ENCODE peak calls at places on chromosome 5, in eight cellular contexts. D is PC-3, I is endodermal cell, X is D721Med, R is cardiac fibroblast, G is thyroid gland, U is A549, J is upper lobe of right lung. P is an unnamed sample.

GRCh38 chr5:102930244-102930643 is 175.1 kb downstream of the PAM start:
- DNase-seq in G (no peak), X (no peak), J (no peak), R (no peak), I (no peak), D (no peak), U (no peak), P (no peak)

GRCh38 chr5:87850843-87851242 is 417.8 kb downstream of the TMEM161B start:
- DNase-seq in G (no peak), J (no peak), I (no peak), X (no peak), U (no peak), R (no peak), D (peak), P (no peak)

GRCh38 chr5:107674655-107675054 is 3.9 kb upstream of the EFNA5 start:
- DNase-seq in U (no peak), I (no peak), J (no peak), R (peak), D (peak), X (no peak), G (no peak), P (no peak)

GRCh38 chr5:168286386-168286785 is 5.1 kb upstream of the WWC1 start:
- DNase-seq in X (no peak), G (no peak), U (no peak), R (no peak), J (no peak), D (no peak), I (peak), P (peak)

GRCh38 chr5:87122171-87122977 is 145.3 kb upstream of the RASA1 start:
- DNase-seq in R (no peak), U (no peak), I (no peak), D (no peak), J (no peak), X (no peak), G (no peak), P (no peak)

GRCh38 chr5:72126796-72127195 is 19.5 kb downstream of the MAP1B start:
- DNase-seq in D (no peak), J (no peak), R (no peak), X (no peak), I (no peak), U (no peak), G (no peak), P (no peak)

GRCh38 chr5:142569905-142570304 is 116.0 kb downstream of the FGF1 start:
- DNase-seq in X (no peak), R (no peak), U (no peak), J (no peak), D (no peak), I (no peak), G (no peak), P (no peak)

GRCh38 chr5:132807163-132807838 is 5.8 kb upstream of the SOWAHA start:
- DNase-seq in J (no peak), X (no peak), G (no peak), I (peak), R (no peak), U (peak), D (no peak), P (no peak)

GRCh38 chr5:160458971-160459800 is 37.5 kb downstream of the PTTG1 start:
- DNase-seq in G (no peak), U (no peak), D (no peak), J (no peak), R (no peak), X (no peak), I (no peak), P (peak)

DNA sequence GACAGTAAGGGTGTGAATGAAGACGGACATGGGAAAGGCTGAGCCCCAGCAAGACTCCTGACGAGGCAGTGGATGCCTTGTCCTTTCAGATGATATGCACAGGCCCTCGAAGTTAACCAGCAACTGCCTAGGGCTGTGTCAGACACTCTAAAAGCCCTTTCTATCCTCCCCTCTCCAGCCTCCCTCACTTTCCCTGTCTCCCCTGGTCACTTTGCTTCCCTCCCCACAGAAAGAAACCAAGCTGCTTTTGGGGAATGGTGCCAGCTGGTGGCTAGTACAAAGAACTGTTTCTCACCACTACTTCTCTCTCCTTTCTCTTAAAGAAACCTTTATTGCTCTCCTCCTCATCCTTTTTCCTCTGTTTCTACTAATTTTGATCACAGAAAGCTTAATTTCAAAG is 21.4 kb downstream of the LHFPL2 start:
- DNase-seq in X (no peak), R (peak), G (no peak), J (no peak), D (peak), U (peak), I (peak), P (no peak)
- TF ChIP-seq CTCF in X (peak), R (peak), G (no peak), J (peak), D (peak), U (peak), I (peak), P (no peak)

GRCh38 chr5:138536665-138537315 is 6.2 kb downstream of the ETF1 start:
- DNase-seq in D (no peak), R (peak), J (no peak), U (peak), I (peak), X (no peak), G (no peak), P (no peak)
- TF ChIP-seq CTCF in D (peak), R (peak), J (peak), U (peak), I (peak), X (peak), G (no peak), P (peak)

GRCh38 chr5:109903061-109903460 is 213.3 kb downstream of the MAN2A1 start:
- DNase-seq in I (no peak), D (no peak), X (no peak), U (no peak), R (no peak), J (no peak), G (no peak), P (no peak)

GRCh38 chr5:109898547-109899544 is 209.1 kb downstream of the MAN2A1 start:
- DNase-seq in D (no peak), G (no peak), I (no peak), X (no peak), R (no peak), U (no peak), J (no peak), P (no peak)

GRCh38 chr5:109900911-109901627 is 211.3 kb downstream of the MAN2A1 start:
- DNase-seq in I (no peak), U (peak), J (no peak), X (no peak), R (no peak), G (no peak), D (peak), P (no peak)

GRCh38 chr5:109900453-109900852 is 210.7 kb downstream of the MAN2A1 start:
- DNase-seq in D (no peak), I (no peak), R (no peak), J (no peak), X (no peak), U (no peak), G (no peak), P (no peak)

GRCh38 chr5:109901628-109901981 is 211.9 kb downstream of the MAN2A1 start:
- DNase-seq in R (no peak), J (no peak), G (no peak), U (no peak), I (no peak), D (peak), X (no peak), P (no peak)
- TF ChIP-seq CTCF in R (no peak), J (no peak), G (no peak), U (no peak), I (no peak), D (no peak), X (no peak), P (no peak)

DNA sequence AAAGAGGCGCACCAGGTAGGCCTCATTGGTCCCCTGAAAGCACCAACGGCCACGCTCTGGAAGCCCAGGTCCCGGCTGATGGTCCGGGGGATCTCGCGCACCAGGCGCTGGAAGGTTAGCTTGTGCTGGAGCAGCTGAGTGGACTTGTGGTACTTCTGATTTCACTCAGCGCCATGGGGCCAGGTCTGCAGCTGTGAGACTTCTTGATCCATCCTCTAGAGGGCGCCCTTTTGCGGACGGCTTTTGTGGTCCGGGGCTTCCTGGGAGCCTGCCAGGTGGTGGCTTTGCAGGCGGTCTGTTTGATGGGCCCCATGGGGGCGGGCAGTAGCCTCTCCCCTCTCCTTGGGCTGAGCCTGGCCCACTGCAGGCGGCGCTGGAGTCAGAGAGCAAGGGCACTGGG is 10.4 kb downstream of the TAF11L12 start:
- DNase-seq in U (no peak), I (peak), R (no peak), X (no peak), J (no peak), D (no peak), G (no peak), P (peak)
- TF ChIP-seq CTCF in U (peak), I (peak), R (no peak), X (no peak), J (no peak), D (peak), G (no peak), P (no peak)

DNA sequence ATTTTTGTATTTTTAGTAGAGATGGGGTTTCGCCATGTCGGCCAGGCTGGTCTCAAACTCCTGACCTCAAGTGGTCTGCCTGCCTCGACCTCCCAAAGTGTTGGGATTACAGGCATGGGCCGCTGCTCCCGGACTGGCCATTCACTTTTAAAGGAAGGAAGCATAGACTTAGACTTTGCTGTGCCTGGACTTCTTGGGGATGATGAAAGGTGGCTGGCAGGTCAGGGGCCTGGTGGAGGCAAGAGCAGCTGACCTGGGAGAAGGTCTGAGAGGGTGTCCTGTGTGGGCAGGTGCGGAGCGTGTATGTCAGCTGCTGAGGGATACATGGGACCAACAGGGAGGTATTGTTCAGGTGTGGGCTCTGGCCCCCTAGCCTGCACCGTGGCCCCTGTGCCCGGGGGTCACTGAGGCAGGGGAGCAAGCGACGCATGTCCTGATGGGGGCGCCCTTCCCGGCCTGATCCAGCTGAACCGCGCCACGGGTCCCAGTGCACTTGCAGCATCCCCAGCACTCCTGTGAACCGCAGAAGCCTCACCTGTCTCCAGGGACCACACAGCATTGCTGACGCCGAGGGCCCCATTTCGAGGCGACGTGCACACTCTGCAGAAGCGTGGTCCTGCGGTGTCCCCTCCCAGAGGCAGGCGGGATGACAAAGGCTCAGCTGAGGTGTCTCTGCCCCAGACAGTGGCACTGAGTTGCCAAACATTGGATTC is 23.1 kb downstream of the NDUFS6 start:
- DNase-seq in G (no peak), X (no peak), R (no peak), J (no peak), I (no peak), U (no peak), D (no peak), P (no peak)
- TF ChIP-seq CTCF in G (no peak), X (no peak), R (no peak), J (no peak), I (peak), U (no peak), D (peak), P (no peak)

GRCh38 chr5:178222292-178222691 is 10.3 kb downstream of the PHYKPL start:
- DNase-seq in G (no peak), U (no peak), J (no peak), I (no peak), R (no peak), D (no peak), X (no peak), P (no peak)

GRCh38 chr5:178224403-178224802 is 8.2 kb downstream of the PHYKPL start:
- DNase-seq in J (no peak), I (no peak), U (no peak), G (no peak), R (no peak), D (no peak), X (no peak), P (no peak)

GRCh38 chr5:178223828-178224335 is 8.7 kb downstream of the PHYKPL start:
- DNase-seq in U (no peak), D (no peak), X (no peak), I (peak), J (no peak), G (peak), R (no peak), P (no peak)

GRCh38 chr5:178221857-178222256 is 10.7 kb downstream of the PHYKPL start:
- DNase-seq in D (no peak), R (no peak), U (no peak), G (no peak), J (no peak), I (no peak), X (no peak), P (no peak)

DNA sequence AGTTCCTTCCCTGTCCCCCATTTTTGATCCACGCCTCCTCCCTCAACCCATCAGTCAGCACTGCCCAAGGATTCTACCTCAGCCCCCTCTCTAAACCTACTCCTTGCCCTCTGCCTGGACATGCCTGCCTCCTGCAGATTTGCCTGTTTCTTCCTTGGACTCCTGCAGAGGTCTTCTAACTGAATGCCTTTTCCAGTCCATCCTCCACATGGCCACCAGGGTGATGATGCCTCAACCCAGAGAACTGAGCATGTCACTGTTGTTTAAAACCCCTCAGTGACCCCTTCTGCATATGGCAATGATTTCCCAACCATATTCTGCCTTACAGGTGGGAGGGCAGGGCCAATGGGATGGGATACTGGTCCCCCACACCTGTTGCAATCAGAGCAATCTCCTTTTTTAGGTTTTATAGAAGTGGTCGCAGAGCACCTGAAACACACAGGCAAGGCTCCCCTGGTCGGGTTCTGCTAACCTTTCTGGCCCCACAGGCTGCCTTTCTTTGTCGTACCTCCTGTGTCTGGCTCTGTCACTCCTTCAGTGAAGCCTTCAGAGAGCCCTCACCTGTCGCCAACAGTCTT is 9.3 kb downstream of the PHYKPL start:
- DNase-seq in I (peak), J (no peak), X (no peak), D (no peak), G (no peak), R (no peak), U (no peak), P (no peak)
- TF ChIP-seq CTCF in I (peak), J (no peak), X (no peak), D (no peak), G (no peak), R (peak), U (no peak), P (no peak)

GRCh38 chr5:149264432-149265069 is 7.1 kb upstream of the AFAP1L1 start:
- DNase-seq in U (no peak), X (no peak), J (no peak), I (peak), G (no peak), R (no peak), D (peak), P (no peak)
- TF ChIP-seq CTCF in U (no peak), X (peak), J (peak), I (peak), G (no peak), R (peak), D (peak), P (no peak)

GRCh38 chr5:1006656-1007071 is 1.9 kb upstream of the NKD2 start:
- DNase-seq in J (peak), U (no peak), R (no peak), X (no peak), G (peak), D (no peak), I (peak), P (no peak)

GRCh38 chr5:1008451-1009358 is at the start of gene NKD2:
- DNase-seq in J (peak), D (peak), I (peak), R (no peak), G (peak), X (peak), U (peak), P (peak)

GRCh38 chr5:1005904-1006655 is 2.5 kb upstream of the NKD2 start:
- DNase-seq in X (no peak), U (no peak), I (peak), R (no peak), J (peak), G (peak), D (no peak), P (no peak)

GRCh38 chr5:1007681-1008450 is 736 bp upstream of the NKD2 start:
- DNase-seq in J (no peak), R (no peak), I (peak), U (no peak), D (no peak), X (no peak), G (peak), P (no peak)

DNA sequence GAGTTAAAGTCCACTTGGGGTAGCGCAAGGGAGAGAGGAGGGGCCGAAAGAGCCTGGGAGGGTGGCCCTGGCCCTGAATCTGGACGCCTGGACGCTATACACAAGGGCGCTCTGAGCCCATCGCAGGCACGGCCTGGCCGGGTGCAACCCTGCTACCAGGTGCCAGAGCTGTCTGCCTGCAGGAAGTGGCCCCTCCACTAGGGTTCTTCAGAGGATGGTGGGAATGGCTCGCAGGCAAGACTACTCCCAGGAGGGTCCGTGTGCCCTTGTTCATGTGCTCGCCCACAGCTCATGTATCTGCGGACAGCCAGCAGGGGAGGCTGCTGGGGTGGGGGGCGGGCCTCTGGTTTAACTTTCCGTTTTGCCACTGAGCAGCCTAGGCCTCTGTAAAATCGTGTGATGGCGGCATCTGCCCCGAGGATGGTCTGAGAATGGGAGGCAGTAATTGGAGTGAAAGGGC is 1.4 kb upstream of the NKD2 start:
- DNase-seq in G (no peak), U (no peak), I (peak), D (no peak), J (peak), X (no peak), R (no peak), P (no peak)
- TF ChIP-seq CTCF in G (no peak), U (no peak), I (peak), D (no peak), J (no peak), X (no peak), R (no peak), P (no peak)

GRCh38 chr5:56269216-56269927 is 36.2 kb upstream of the ANKRD55 start:
- DNase-seq in X (no peak), D (peak), I (peak), G (peak), R (peak), U (peak), J (no peak), P (peak)
- TF ChIP-seq CTCF in X (peak), D (peak), I (peak), G (no peak), R (peak), U (peak), J (peak), P (peak)

GRCh38 chr5:65151632-65152031 is 330.1 kb downstream of the ADAMTS6 start:
- DNase-seq in D (no peak), J (no peak), I (no peak), G (no peak), R (no peak), U (peak), X (no peak), P (no peak)
- TF ChIP-seq CTCF in D (no peak), J (no peak), I (no peak), G (no peak), R (no peak), U (no peak), X (no peak), P (no peak)

P was measured in GM13976.